ENCODE peak calls at places on chromosomes 4 and X, in eight cellular contexts. I, N, F, E, S, V, H and A are unnamed samples.

GRCh38 chr4:7781993-7782392 is 157.7 kb downstream of the AFAP1 start:
- DNase-seq in I (no peak), N (no peak), F (no peak), E (no peak), S (no peak), V (no peak), H (no peak), A (no peak)

GRCh38 chr4:123488916-123489315 is 92.3 kb downstream of the SPRY1 start:
- DNase-seq in I (no peak), N (no peak), F (peak; percentile 64), E (no peak), S (no peak), V (no peak), H (no peak), A (no peak)

GRCh38 chr4:112751447-112751846 is 114.5 kb downstream of the LARP7 start:
- DNase-seq in I (no peak), N (peak; percentile 57), F (no peak), E (no peak), S (no peak), V (no peak), H (no peak), A (no peak)

GRCh38 chr4:168766537-168767316 is 243.3 kb downstream of the CBR4 start:
- DNase-seq in I (no peak), N (no peak), F (no peak), E (no peak), S (no peak), V (no peak), H (no peak), A (no peak)

GRCh38 chr4:110869114-110869513 is 246.2 kb upstream of the PITX2 start:
- DNase-seq in I (no peak), N (no peak), F (no peak), E (no peak), S (no peak), V (no peak), H (no peak), A (no peak)

GRCh38 chr4:13816472-13816871 is 188.9 kb upstream of the BOD1L1 start:
- DNase-seq in I (no peak), N (no peak), F (no peak), E (no peak), S (no peak), V (no peak), H (no peak), A (no peak)

GRCh38 chr4:109576462-109576861 is 16.4 kb downstream of the MCUB start:
- DNase-seq in I (no peak), N (no peak), F (no peak), E (no peak), S (no peak), V (no peak), H (no peak), A (no peak)

GRCh38 chr4:72112514-72113156 is 80.8 kb downstream of the NPFFR2 start:
- DNase-seq in I (no peak), N (no peak), F (peak; percentile 66), E (no peak), S (no peak), V (peak; percentile 20), H (no peak), A (no peak)

GRCh38 chrX:13101439-13102139 is 57.2 kb upstream of the FAM9C start:
- DNase-seq in I (peak; percentile 62), N (no peak), F (peak; percentile 87), E (peak; percentile 70), S (peak; percentile 56), V (no peak), H (no peak), A (peak; percentile 82)

GRCh38 chrX:106144755-106145639 is 23.1 kb upstream of the PWWP3B start:
- DNase-seq in I (peak; percentile 91), N (no peak), F (peak; percentile 4), E (no peak), S (no peak), V (no peak), H (no peak), A (no peak)

GRCh38 chr4:89110541-89110985 is 770 bp upstream of the TIGD2 start:
- DNase-seq in I (no peak), N (no peak), F (peak; percentile 37), E (no peak), S (no peak), V (no peak), H (no peak), A (no peak)

GRCh38 chr4:140497776-140498636 is at the start of gene MGAT4D:
- DNase-seq in I (peak; percentile 21), N (peak; percentile 82), F (peak; percentile 26), E (peak; percentile 75), S (no peak), V (no peak), H (peak; percentile 84), A (peak; percentile 78)

GRCh38 chr4:104642521-104642920 is 147.8 kb upstream of the CXXC4 start:
- DNase-seq in I (no peak), N (no peak), F (no peak), E (no peak), S (no peak), V (no peak), H (no peak), A (no peak)

GRCh38 chr4:187235456-187236170 is 512.0 kb upstream of the FAT1 start:
- DNase-seq in I (no peak), N (peak; percentile 31), F (no peak), E (no peak), S (no peak), V (no peak), H (peak; percentile 32), A (no peak)

GRCh38 chr4:95077864-95078263 is 320.1 kb downstream of the BMPR1B start:
- DNase-seq in I (no peak), N (no peak), F (no peak), E (no peak), S (no peak), V (no peak), H (no peak), A (no peak)

DNA sequence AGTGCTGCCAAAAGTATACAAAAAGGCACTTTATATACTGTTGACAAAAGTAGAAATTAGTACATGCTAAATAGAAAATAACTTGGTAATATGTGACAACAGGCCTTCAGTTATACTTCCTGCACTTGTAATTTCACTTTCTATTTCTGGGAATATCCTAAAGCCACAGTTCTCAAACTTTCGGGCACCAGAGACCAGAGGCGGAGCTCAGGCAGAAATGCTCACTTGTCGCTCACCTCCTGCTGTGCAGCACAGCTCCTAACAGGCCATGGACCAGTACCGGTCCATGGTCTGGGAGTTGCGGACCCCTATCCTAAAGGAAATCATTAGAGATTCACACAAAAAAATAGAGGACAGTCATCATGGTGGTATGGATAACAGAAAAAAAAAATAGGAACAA is 25.7 kb downstream of the ACSL4 start:
- DNase-seq in I (no peak), N (no peak), F (no peak), E (no peak), S (no peak), V (no peak), H (no peak), A (no peak)
- H3K4me1 ChIP-seq in I (no peaks in the 10 kb centered on the region), N (peaks cover 3% of the 10 kb centered on the region), F (no peaks in the 10 kb centered on the region), E (peaks cover 51% of the 10 kb centered on the region), S (peaks cover 6% of the 10 kb centered on the region), V (peaks cover 29% of the 10 kb centered on the region), H (peaks cover 11% of the 10 kb centered on the region), A (peaks cover 5% of the 10 kb centered on the region)

DNA sequence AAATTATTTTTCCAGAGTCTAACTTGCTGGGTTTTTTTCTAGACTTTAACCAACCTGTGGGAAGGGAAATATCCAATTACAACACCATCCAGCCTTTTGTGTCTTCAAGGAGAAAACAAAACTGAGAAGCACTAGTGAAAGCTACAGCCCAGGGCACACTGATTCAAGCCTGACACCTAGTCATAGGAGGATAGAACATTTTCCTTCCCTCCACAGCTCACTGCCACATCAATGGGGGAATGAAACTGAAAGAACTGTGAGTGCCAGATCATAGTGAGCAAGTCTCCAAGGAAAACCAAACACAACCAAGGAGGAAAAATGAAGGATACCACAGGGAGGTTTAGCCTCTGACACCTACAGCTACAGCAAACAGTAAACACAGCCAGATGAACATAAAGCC is 43.3 kb upstream of the MAGEA8 start:
- DNase-seq in I (no peak), N (no peak), F (no peak), E (no peak), S (no peak), V (no peak), H (no peak), A (no peak)
- TF ChIP-seq CTCF in I (no peak), N (no peak), F (no peak), E (no peak), S (no peak), V (no peak), H (no peak), A (no peak)

DNA sequence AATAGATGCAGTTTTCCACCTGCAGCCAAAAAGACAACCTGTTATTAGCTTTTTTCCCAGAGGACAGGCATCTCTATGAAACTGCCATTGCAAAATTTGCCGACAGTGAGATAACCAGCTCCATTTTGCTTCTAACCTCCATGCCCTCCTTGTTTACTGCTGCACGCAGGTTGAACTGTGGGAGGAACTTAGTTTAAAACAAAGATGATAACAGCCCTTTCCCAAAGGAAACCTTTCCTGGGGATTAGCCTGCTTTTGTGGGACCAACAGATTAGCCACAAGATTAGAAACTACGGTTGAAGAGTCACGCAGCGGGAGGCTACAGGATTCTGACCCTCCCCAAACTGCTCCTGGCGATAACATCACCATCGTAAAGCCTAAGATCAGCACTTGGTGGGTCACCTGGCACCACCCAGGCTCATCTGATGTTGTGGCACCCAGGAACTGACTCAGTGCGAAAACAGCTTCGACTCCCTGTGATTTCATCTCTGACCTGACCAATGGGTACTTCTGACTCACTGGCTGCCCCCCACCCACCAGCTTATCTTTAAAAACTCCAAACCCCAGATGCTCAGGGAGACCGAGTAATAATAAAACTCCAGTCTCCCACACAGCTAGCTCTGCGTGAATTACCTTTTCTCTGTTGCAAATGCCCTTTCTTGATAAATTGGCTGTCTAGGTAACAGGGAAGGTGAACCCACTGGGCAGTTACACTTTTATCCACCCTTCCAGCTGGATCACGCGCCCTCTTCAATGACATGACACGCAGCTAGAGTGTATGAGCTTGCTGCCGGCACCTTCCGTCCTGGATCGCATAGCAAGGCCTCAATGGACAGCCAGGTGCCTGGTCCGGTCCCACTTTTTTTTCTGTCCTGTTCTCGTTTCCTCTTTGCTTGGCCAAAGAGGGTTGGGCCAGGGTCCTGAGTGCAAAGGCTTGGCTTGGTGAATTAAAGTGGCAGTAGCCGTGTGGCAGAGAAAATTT is 27.2 kb downstream of the NOP14 start:
- DNase-seq in I (peak; percentile 11), N (peak; percentile 75), F (peak; percentile 47), E (no peak), S (no peak), V (no peak), H (no peak), A (peak; percentile 60)
- H3K4me1 ChIP-seq in I (peaks cover 13% of the 10 kb centered on the region), N (peaks cover 15% of the 10 kb centered on the region), F (peaks cover 25% of the 10 kb centered on the region), E (peaks cover 61% of the 10 kb centered on the region), S (peaks cover 4% of the 10 kb centered on the region), V (peaks cover 8% of the 10 kb centered on the region), H (peaks cover 46% of the 10 kb centered on the region), A (peaks cover 58% of the 10 kb centered on the region)

GRCh38 chr4:53654300-53654758 is 63.0 kb upstream of the LNX1 start:
- DNase-seq in I (no peak), N (no peak), F (no peak), E (no peak), S (no peak), V (no peak), H (no peak), A (no peak)

GRCh38 chr4:53659112-53659511 is 67.8 kb upstream of the LNX1 start:
- DNase-seq in I (no peak), N (no peak), F (no peak), E (no peak), S (no peak), V (no peak), H (no peak), A (no peak)

GRCh38 chr4:53658029-53658428 is 66.7 kb upstream of the LNX1 start:
- DNase-seq in I (no peak), N (no peak), F (no peak), E (no peak), S (no peak), V (no peak), H (no peak), A (no peak)

GRCh38 chr4:53653484-53654053 is 62.3 kb upstream of the LNX1 start:
- DNase-seq in I (peak; percentile 36), N (peak; percentile 28), F (peak; percentile 52), E (peak; percentile 69), S (no peak), V (no peak), H (no peak), A (no peak)

GRCh38 chr4:53656421-53656981 is 65.2 kb upstream of the LNX1 start:
- DNase-seq in I (peak; percentile 42), N (no peak), F (no peak), E (no peak), S (no peak), V (no peak), H (no peak), A (no peak)
- TF ChIP-seq CTCF in I (peak; percentile 24), N (peak; percentile 32), F (peak; percentile 22), E (no peak), S (no peak), V (no peak), H (peak; percentile 31), A (peak; percentile 54)